ENCODE peak calls at places on chromosomes 5 and 9, in nine cellular contexts. N, L, Z, B, A, G, P, O and T are unnamed samples.

GRCh38 chr5:120463026-120463770 is 902 bp upstream of the PRR16 start:
- DNase-seq in N (no peak), L (no peak), Z (no peak), B (no peak), A (no peak), G (no peak), P (no peak), O (no peak), T (no peak)

GRCh38 chr5:75042511-75042910 is 9.8 kb downstream of the GCNT4 start:
- DNase-seq in N (no peak), L (no peak), Z (no peak), B (no peak), A (no peak), G (no peak), P (no peak), O (no peak), T (no peak)

GRCh38 chr9:121220996-121221671 is 19.5 kb upstream of the RAB14 start:
- DNase-seq in N (no peak), L (no peak), Z (no peak), B (no peak), A (no peak), G (peak; percentile 79), P (peak; percentile 57), O (no peak), T (no peak)

GRCh38 chr9:38362912-38363588 is 29.5 kb upstream of the ALDH1B1 start:
- DNase-seq in N (peak; percentile 87), L (peak; percentile 49), Z (no peak), B (no peak), A (peak; percentile 20), G (peak; percentile 55), P (no peak), O (peak; percentile 11), T (no peak)

GRCh38 chr9:24413651-24414050 is 132.0 kb downstream of the IZUMO3 start:
- DNase-seq in N (no peak), L (no peak), Z (no peak), B (no peak), A (no peak), G (no peak), P (no peak), O (no peak), T (no peak)

GRCh38 chr5:54646285-54647101 is 128.9 kb downstream of the SNX18 start:
- DNase-seq in N (no peak), L (peak; percentile 94), Z (peak; percentile 80), B (peak; percentile 69), A (peak; percentile 74), G (peak; percentile 49), P (peak; percentile 44), O (peak; percentile 95), T (no peak)

GRCh38 chr5:146137967-146138403 is 32.6 kb upstream of the PLAC8L1 start:
- DNase-seq in N (no peak), L (no peak), Z (no peak), B (no peak), A (no peak), G (no peak), P (no peak), O (no peak), T (no peak)

GRCh38 chr9:27371382-27371781 is 74.4 kb upstream of the EQTN start:
- DNase-seq in N (no peak), L (no peak), Z (no peak), B (no peak), A (no peak), G (no peak), P (no peak), O (no peak), T (no peak)